ENCODE peak calls at places on chromosome 21, in ten cellular contexts. L is fibroblast of lung; P is CD4-positive, alpha-beta T cell; Y is left ventricle myocardium inferior; K is testis; H is dorsolateral prefrontal cortex; T is tibial artery; Q is pancreas; V is K562; W is CD8-positive, alpha-beta T cell. C is an unnamed sample. For H3K27me3, the result is how much of the 10 kb centered on the place peaks cover.

GRCh38 chr21:16108561-16109070 is 378.8 kb downstream of the USP25 start:
- DNase-seq in L (no peak), P (no peak), Y (no peak), K (no peak), H (no peak), T (no peak), Q (no peak), V (no peak), W (no peak), C (no peak)

GRCh38 chr21:39613029-39613934 is 542 bp downstream of the B3GALT5 start:
- DNase-seq in L (peak), P (no peak), Y (no peak), K (no peak), H (no peak), T (no peak), Q (no peak), V (no peak), W (no peak), C (no peak)

GRCh38 chr21:16047857-16048256 is 318.1 kb downstream of the USP25 start:
- DNase-seq in L (peak), P (no peak), Y (no peak), K (no peak), H (no peak), T (no peak), Q (no peak), V (no peak), W (no peak), C (no peak)

GRCh38 chr21:37378700-37379139 is 12.1 kb downstream of the DYRK1A start:
- DNase-seq in L (no peak), P (no peak), Y (no peak), K (no peak), H (no peak), T (no peak), Q (no peak), V (peak), W (no peak), C (no peak)

GRCh38 chr21:27363719-27364479 is 397.0 kb upstream of the ADAMTS5 start:
- DNase-seq in L (no peak), P (no peak), Y (no peak), K (no peak), H (no peak), T (no peak), Q (no peak), V (no peak), W (no peak), C (no peak)

GRCh38 chr21:19031956-19032355 is 628.4 kb upstream of the TMPRSS15 start:
- DNase-seq in L (no peak), P (no peak), Y (no peak), K (no peak), H (no peak), T (no peak), Q (no peak), V (no peak), W (no peak), C (no peak)

GRCh38 chr21:39218082-39218409 is 34.8 kb upstream of the PSMG1 start:
- DNase-seq in L (no peak), P (no peak), Y (no peak), K (no peak), H (no peak), T (no peak), Q (no peak), V (no peak), W (no peak), C (no peak)

GRCh38 chr21:46183910-46184624 is at the start of gene SPATC1L:
- DNase-seq in L (peak), P (no peak), Y (peak), K (peak), H (no peak), T (peak), Q (peak), V (peak), W (no peak), C (peak)

GRCh38 chr21:31667639-31668038 is 8.1 kb downstream of the SOD1 start:
- DNase-seq in L (no peak), P (no peak), Y (no peak), K (no peak), H (no peak), T (no peak), Q (no peak), V (no peak), W (no peak), C (no peak)

GRCh38 chr21:26845066-26845749 is at the start of gene ADAMTS1:
- DNase-seq in L (peak), P (no peak), Y (peak), K (peak), H (peak), T (peak), Q (peak), V (no peak), W (no peak), C (no peak)

GRCh38 chr21:30839304-30839703 is 9.7 kb upstream of the KRTAP7-1 start:
- DNase-seq in L (no peak), P (no peak), Y (no peak), K (peak), H (no peak), T (no peak), Q (no peak), V (peak), W (no peak), C (no peak)

GRCh38 chr21:16264314-16264713 is 534.5 kb downstream of the USP25 start:
- DNase-seq in L (peak), P (no peak), Y (no peak), K (no peak), H (no peak), T (no peak), Q (no peak), V (no peak), W (no peak), C (no peak)

GRCh38 chr21:38258803-38259485 is 2.2 kb downstream of the KCNJ15 start:
- DNase-seq in L (peak), P (no peak), Y (no peak), K (no peak), H (no peak), T (no peak), Q (no peak), V (no peak), W (no peak), C (no peak)

GRCh38 chr21:29538115-29538514 is 239.4 kb downstream of the BACH1 start:
- DNase-seq in L (peak), P (no peak), Y (no peak), K (no peak), H (no peak), T (no peak), Q (no peak), V (no peak), W (no peak), C (no peak)

GRCh38 chr21:19557046-19557445 is 1153.5 kb upstream of the TMPRSS15 start:
- DNase-seq in L (no peak), P (no peak), Y (no peak), K (no peak), H (no peak), T (no peak), Q (no peak), V (no peak), W (no peak), C (no peak)

GRCh38 chr21:39317134-39318090 is 4.0 kb upstream of the BRWD1 start:
- DNase-seq in L (no peak), P (no peak), Y (no peak), K (no peak), H (no peak), T (no peak), Q (no peak), V (peak), W (no peak), C (no peak)

GRCh38 chr21:8991088-8991907 is 1530.1 kb upstream of the TPTE start:
- DNase-seq in L (no peak), P (no peak), Y (no peak), K (no peak), H (no peak), T (no peak), Q (no peak), V (peak), W (no peak), C (no peak)

GRCh38 chr21:21200103-21200938 is 202.1 kb downstream of the NCAM2 start:
- DNase-seq in L (peak), P (no peak), Y (peak), K (peak), H (no peak), T (peak), Q (no peak), V (peak), W (no peak), C (peak)

GRCh38 chr21:15617968-15618367 is 111.8 kb upstream of the USP25 start:
- DNase-seq in L (peak), P (no peak), Y (no peak), K (no peak), H (no peak), T (no peak), Q (no peak), V (no peak), W (no peak), C (peak)

GRCh38 chr21:46545911-46546310 is 59.0 kb downstream of the S100B start:
- DNase-seq in L (no peak), P (no peak), Y (no peak), K (no peak), H (no peak), T (no peak), Q (no peak), V (no peak), W (no peak), C (no peak)

GRCh38 chr21:29649370-29649963 is 290.3 kb downstream of the GRIK1 start:
- DNase-seq in L (no peak), P (no peak), Y (no peak), K (no peak), H (no peak), T (no peak), Q (no peak), V (peak), W (no peak), C (no peak)

GRCh38 chr21:27423073-27423472 is 456.2 kb upstream of the ADAMTS5 start:
- DNase-seq in L (peak), P (no peak), Y (peak), K (peak), H (no peak), T (peak), Q (no peak), V (no peak), W (no peak), C (peak)

GRCh38 chr21:29077651-29078090 is 4.2 kb upstream of the CCT8 start:
- DNase-seq in L (peak), P (peak), Y (no peak), K (peak), H (no peak), T (no peak), Q (peak), V (no peak), W (no peak), C (no peak)

GRCh38 chr21:42193131-42193671 is 25.7 kb upstream of the ABCG1 start:
- DNase-seq in L (no peak), P (peak), Y (no peak), K (no peak), H (no peak), T (no peak), Q (no peak), V (no peak), W (peak), C (no peak)

GRCh38 chr21:16530656-16531055 is 800.9 kb downstream of the USP25 start:
- DNase-seq in L (no peak), P (no peak), Y (no peak), K (no peak), H (no peak), T (no peak), Q (no peak), V (no peak), W (no peak), C (no peak)

GRCh38 chr21:23977971-23978370 is 1629.3 kb downstream of the MRPL39 start:
- DNase-seq in L (no peak), P (no peak), Y (no peak), K (no peak), H (no peak), T (no peak), Q (no peak), V (no peak), W (no peak), C (no peak)

GRCh38 chr21:31124005-31124404 is 85.7 kb upstream of the KRTAP19-8 start:
- DNase-seq in L (no peak), P (no peak), Y (no peak), K (peak), H (no peak), T (no peak), Q (no peak), V (no peak), W (no peak), C (no peak)

GRCh38 chr21:38954450-38955059 is 148.8 kb downstream of the ETS2 start:
- DNase-seq in L (no peak), P (no peak), Y (no peak), K (no peak), H (no peak), T (no peak), Q (no peak), V (no peak), W (no peak), C (no peak)

GRCh38 chr21:14864211-14865021 is 200.4 kb downstream of the NRIP1 start:
- DNase-seq in L (peak), P (no peak), Y (peak), K (peak), H (peak), T (no peak), Q (peak), V (peak), W (no peak), C (no peak)

DNA sequence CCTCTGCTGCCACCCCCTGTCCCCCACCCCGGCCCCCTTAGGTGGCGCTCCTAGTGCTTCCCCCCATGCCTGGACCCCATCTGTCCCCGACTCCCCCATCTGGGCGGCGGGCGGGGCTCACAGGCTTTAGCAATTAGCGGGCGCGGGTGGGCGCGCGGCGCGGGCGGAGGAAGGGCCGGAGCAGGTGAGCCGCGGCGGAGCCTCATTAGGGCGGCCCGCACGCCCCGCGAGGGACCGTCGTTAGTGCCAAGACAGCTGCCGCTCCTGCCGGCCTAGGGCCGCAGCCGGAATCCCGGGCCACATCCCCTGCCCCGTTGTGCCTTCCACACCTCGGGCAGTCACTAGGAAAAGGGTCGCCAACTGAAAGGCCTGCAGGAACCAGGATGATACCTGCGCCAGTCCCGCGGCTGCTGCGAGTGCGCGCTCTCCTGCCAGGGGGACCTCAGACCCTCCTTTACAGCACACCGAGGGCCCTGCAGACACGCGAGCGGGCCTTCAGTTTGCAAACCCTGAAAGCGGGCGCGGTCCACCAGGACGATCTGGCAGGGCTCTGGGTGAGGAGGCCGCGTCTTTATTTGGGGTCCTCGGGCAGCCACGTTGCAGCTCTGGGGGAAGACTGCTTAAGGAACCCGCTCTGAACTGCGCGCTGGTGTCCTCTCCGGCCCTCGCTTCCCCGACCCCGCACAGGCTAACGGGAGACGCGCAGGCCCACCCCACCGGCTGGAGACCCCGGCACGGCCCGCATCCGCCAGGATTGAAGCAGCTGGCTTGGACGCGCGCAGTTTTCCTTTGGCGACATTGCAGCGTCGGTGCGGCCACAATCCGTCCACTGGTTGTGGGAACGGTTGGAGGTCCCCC is 7.6 kb downstream of the OLIG2 start:
- DNase-seq in L (no peak), P (no peak), Y (no peak), K (no peak), H (no peak), T (no peak), Q (no peak), V (no peak), W (no peak), C (no peak)
- H3K27me3 ChIP-seq in L (half or more), P (half or more), Y (half or more), K (under half), H (half or more), T (under half), Q (under half), V (half or more), W (under half), C (half or more)

GRCh38 chr21:25791321-25791720 is 56.5 kb downstream of the GABPA start:
- DNase-seq in L (no peak), P (no peak), Y (no peak), K (no peak), H (no peak), T (no peak), Q (no peak), V (no peak), W (no peak), C (no peak)

GRCh38 chr21:25788677-25789076 is 53.9 kb downstream of the GABPA start:
- DNase-seq in L (no peak), P (no peak), Y (no peak), K (no peak), H (no peak), T (no peak), Q (no peak), V (no peak), W (no peak), C (no peak)

DNA sequence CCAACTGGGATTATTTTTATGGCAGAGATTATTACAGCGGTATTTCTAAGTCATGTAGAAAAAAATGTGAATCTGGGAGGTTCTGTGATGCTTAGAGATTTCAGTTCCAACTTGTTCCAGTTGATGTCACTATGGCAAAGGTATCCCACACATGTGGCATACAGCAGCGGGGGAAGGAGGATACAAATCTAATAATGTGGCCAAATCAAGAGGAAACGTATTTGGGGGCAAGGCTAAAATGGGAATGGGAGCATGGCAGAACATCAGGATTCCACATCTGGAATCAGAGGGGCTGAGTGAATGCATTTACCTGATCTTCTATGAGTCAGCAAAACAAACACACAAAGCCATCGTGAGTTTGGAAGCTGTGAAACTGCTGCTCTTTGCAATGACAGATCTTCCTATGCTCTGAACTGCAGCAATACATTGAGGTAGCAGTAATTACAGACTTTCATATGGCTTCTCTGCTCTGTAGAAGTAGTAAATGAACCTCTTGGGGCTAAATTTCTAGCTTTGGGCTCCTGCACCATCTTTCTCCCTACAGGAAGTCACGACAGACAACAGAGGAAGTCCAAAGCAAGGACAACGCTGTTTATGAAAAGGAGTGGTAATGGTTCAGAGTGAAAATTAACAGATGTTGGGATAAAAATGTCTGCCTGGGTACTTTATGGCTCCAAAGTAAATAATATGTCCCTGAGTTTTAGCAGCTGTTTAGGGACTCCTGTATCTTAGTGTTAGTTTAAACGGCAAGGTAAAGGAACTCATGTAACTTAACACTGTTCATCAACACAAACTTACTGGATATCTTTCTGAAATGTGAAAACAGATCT is 55.6 kb downstream of the GABPA start:
- DNase-seq in L (peak), P (no peak), Y (no peak), K (no peak), H (no peak), T (no peak), Q (no peak), V (peak), W (no peak), C (peak)
- TF ChIP-seq CTCF in L (peak), P (peak), Y (peak), K (no peak), H (peak), T (no peak), Q (no peak), V (peak), W (peak), C (peak)

DNA sequence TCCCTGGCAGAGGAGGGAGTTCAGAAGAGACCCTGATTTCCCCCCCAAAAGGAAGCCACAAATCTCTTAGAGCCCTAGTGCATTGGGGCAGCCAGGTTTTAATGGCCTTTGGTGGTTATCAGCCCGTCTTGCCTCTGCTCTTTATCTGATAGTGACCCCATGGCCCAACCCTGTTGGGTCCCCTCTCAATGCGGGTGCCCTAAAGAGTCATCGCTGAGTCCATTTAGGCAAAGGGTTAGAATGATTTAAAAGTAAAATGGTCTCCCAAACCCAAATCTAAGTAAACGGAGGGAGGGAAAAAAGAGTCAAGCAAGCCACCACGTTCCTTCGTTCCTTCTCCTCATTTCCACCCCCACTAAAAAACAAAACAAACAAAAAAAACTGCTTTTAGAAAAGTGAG is 164.0 kb downstream of the RUNX1 start:
- DNase-seq in L (peak), P (no peak), Y (no peak), K (no peak), H (no peak), T (no peak), Q (no peak), V (peak), W (no peak), C (no peak)
- H3K27me3 ChIP-seq in L (under half), P (under half), Y (half or more), K (under half), H (half or more), T (under half), Q (under half), V (under half), W (under half), C (under half)

GRCh38 chr21:43298546-43299440 is 128.1 kb downstream of the SIK1 start:
- DNase-seq in L (no peak), P (no peak), Y (no peak), K (no peak), H (no peak), T (no peak), Q (no peak), V (no peak), W (no peak), C (no peak)

GRCh38 chr21:43299441-43300277 is 127.3 kb downstream of the SIK1 start:
- DNase-seq in L (no peak), P (no peak), Y (peak), K (no peak), H (no peak), T (no peak), Q (no peak), V (no peak), W (no peak), C (no peak)

GRCh38 chr21:43302356-43302700 is 124.6 kb downstream of the SIK1 start:
- DNase-seq in L (no peak), P (no peak), Y (peak), K (no peak), H (no peak), T (no peak), Q (no peak), V (no peak), W (no peak), C (no peak)

GRCh38 chr21:43301424-43302355 is 125.2 kb downstream of the SIK1 start:
- DNase-seq in L (no peak), P (no peak), Y (no peak), K (no peak), H (peak), T (no peak), Q (no peak), V (no peak), W (no peak), C (no peak)

DNA sequence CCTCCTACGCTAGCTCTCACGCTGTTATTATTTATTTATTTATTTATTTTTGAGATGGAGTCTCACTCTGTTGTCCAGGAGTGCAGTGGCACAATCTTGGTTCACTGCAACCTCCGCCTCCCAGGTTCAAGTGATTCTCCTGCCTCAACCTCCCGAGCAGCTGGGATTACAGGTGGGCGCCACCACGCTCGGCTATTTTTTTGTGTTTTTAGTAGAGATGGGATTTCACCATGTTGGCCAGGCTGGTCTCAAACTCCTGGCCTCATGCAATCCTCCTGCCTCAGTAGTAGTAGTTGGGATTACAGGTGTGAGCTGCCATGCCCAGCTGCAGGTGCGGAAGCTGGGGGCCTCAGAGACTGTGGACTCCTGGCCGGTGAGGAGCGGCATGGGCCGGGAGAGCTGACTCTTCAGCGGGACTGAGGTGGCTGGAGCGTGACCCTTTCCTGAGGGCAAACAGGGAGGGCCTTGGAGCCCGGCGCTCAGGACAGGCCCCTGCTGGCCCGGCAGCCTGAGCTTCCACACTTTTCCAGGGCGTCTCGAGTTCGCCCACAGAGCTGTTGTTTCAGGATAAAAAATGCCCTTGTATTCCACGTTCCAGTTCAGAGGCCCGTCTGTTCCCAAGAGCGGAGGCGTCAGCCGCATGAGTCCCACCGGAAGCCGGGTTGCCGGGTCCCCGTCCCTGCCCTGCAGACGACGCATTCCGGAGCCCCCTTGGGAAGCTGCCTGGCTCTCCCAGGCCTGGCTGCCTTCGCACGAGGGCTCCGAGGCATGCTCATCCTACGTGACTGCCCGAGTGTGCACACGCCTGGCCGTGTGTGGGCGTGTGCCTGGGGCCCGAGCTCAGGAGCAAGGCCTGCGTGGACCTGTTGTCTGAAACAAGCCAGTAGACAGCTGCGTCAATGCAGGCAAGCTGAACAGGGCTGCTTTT is 126.2 kb downstream of the SIK1 start:
- DNase-seq in L (no peak), P (no peak), Y (peak), K (no peak), H (peak), T (peak), Q (no peak), V (no peak), W (no peak), C (no peak)
- TF ChIP-seq CTCF in L (no peak), P (no peak), Y (no peak), K (no peak), H (no peak), T (no peak), Q (no peak), V (no peak), W (no peak), C (no peak)